ENCODE peak calls at places on chromosomes 11 and 22, in four cellular contexts. One of them, this sample, is unnamed.

GRCh38 chr11:22169833-22170232 is 23.1 kb upstream of the ANO5 start:
- DNase-seq in esophagus squamous epithelium: no peak
- DNase-seq in A549: no peak
- DNase-seq in vagina: no peak
- DNase-seq in this sample: no peak

GRCh38 chr11:125062196-125062930 is 742 bp upstream of the SLC37A2 start:
- DNase-seq in esophagus squamous epithelium: no peak
- DNase-seq in A549: no peak
- DNase-seq in vagina: no peak
- DNase-seq in this sample: no peak

GRCh38 chr11:78768345-78768744 is 193.7 kb upstream of the NARS2 start:
- DNase-seq in A549: no peak
- DNase-seq in vagina: no peak
- DNase-seq in esophagus squamous epithelium: no peak
- DNase-seq in this sample: no peak

GRCh38 chr22:45997077-45997774 is 20.3 kb upstream of the WNT7B start:
- DNase-seq in esophagus squamous epithelium: no peak
- DNase-seq in A549: no peak
- DNase-seq in vagina: no peak
- DNase-seq in this sample: peak; percentile 95

GRCh38 chr22:26656896-26657851 is at the start of gene MIAT:
- DNase-seq in A549: no peak
- DNase-seq in vagina: no peak
- DNase-seq in esophagus squamous epithelium: no peak
- DNase-seq in this sample: no peak

GRCh38 chr11:102564110-102564509 is 33.6 kb upstream of the MMP7 start:
- DNase-seq in A549: peak; percentile 64
- DNase-seq in esophagus squamous epithelium: no peak
- DNase-seq in vagina: no peak
- DNase-seq in this sample: no peak

GRCh38 chr11:72613977-72614376 is 60.2 kb downstream of the PDE2A start:
- DNase-seq in vagina: no peak
- DNase-seq in A549: no peak
- DNase-seq in esophagus squamous epithelium: peak; percentile 18
- DNase-seq in this sample: peak; percentile 47

GRCh38 chr11:27329867-27330632 is 33.0 kb downstream of the CCDC34 start:
- DNase-seq in esophagus squamous epithelium: no peak
- DNase-seq in A549: no peak
- DNase-seq in vagina: no peak
- DNase-seq in this sample: no peak

GRCh38 chr11:128902515-128903066 is 11.4 kb downstream of the KCNJ5 start:
- DNase-seq in esophagus squamous epithelium: no peak
- DNase-seq in vagina: no peak
- DNase-seq in A549: no peak
- DNase-seq in this sample: no peak

GRCh38 chr22:40637181-40638150 is 947 bp upstream of the MRTFA start:
- DNase-seq in vagina: no peak
- DNase-seq in esophagus squamous epithelium: no peak
- DNase-seq in A549: no peak
- DNase-seq in this sample: peak; percentile 53

GRCh38 chr11:78313181-78313788 is 104.3 kb downstream of the GAB2 start:
- DNase-seq in esophagus squamous epithelium: no peak
- DNase-seq in A549: no peak
- DNase-seq in vagina: no peak
- DNase-seq in this sample: no peak

GRCh38 chr11:2325123-2325522 is 23.3 kb downstream of the TSPAN32 start:
- DNase-seq in vagina: no peak
- DNase-seq in A549: no peak
- DNase-seq in esophagus squamous epithelium: no peak
- DNase-seq in this sample: no peak

GRCh38 chr22:28297504-28297903 is 378.4 kb upstream of the PITPNB start:
- DNase-seq in A549: no peak
- DNase-seq in esophagus squamous epithelium: no peak
- DNase-seq in vagina: no peak
- DNase-seq in this sample: no peak

GRCh38 chr11:64858467-64859401 is 14.3 kb upstream of the CDC42BPG start:
- DNase-seq in esophagus squamous epithelium: no peak
- DNase-seq in vagina: no peak
- DNase-seq in A549: no peak
- DNase-seq in this sample: peak; percentile 68

GRCh38 chr22:38423512-38424503 is 31.2 kb downstream of the KCNJ4 start:
- DNase-seq in A549: no peak
- DNase-seq in esophagus squamous epithelium: no peak
- DNase-seq in vagina: no peak
- DNase-seq in this sample: no peak

GRCh38 chr11:114738954-114739353 is 60.6 kb downstream of the NXPE2 start:
- DNase-seq in vagina: no peak
- DNase-seq in esophagus squamous epithelium: no peak
- DNase-seq in A549: peak; percentile 4
- DNase-seq in this sample: peak; percentile 12

GRCh38 chr11:6022954-6023353 is 7.6 kb downstream of the OR56A1 start:
- DNase-seq in A549: peak; percentile 13
- DNase-seq in vagina: no peak
- DNase-seq in esophagus squamous epithelium: no peak
- DNase-seq in this sample: peak; percentile 20

GRCh38 chr11:58600510-58600909 is 21.6 kb downstream of the ZFP91 start:
- DNase-seq in vagina: no peak
- DNase-seq in esophagus squamous epithelium: no peak
- DNase-seq in A549: no peak
- DNase-seq in this sample: no peak

GRCh38 chr11:65719887-65720236 is 736 bp downstream of the RNASEH2C start:
- DNase-seq in esophagus squamous epithelium: no peak
- DNase-seq in A549: no peak
- DNase-seq in vagina: no peak
- DNase-seq in this sample: peak; percentile 47

GRCh38 chr22:43473031-43473430 is 61.2 kb downstream of the MPPED1 start:
- DNase-seq in A549: no peak
- DNase-seq in vagina: no peak
- DNase-seq in esophagus squamous epithelium: no peak
- DNase-seq in this sample: no peak

GRCh38 chr22:49116486-49116885 is 711.2 kb downstream of the BRD1 start:
- DNase-seq in vagina: no peak
- DNase-seq in esophagus squamous epithelium: no peak
- DNase-seq in A549: no peak
- DNase-seq in this sample: no peak

GRCh38 chr11:67999201-67999629 is 4.7 kb downstream of the UNC93B1 start:
- DNase-seq in vagina: no peak
- DNase-seq in A549: no peak
- DNase-seq in esophagus squamous epithelium: no peak
- DNase-seq in this sample: no peak

GRCh38 chr11:85823816-85824215 is 12.9 kb upstream of the SYTL2 start:
- DNase-seq in A549: no peak
- DNase-seq in vagina: no peak
- DNase-seq in esophagus squamous epithelium: no peak
- DNase-seq in this sample: no peak

GRCh38 chr22:11628651-11629511 is 3899.1 kb upstream of the OR11H1 start:
- DNase-seq in vagina: peak; percentile 77
- DNase-seq in A549: no peak
- DNase-seq in esophagus squamous epithelium: no peak
- DNase-seq in this sample: no peak

GRCh38 chr22:39317756-39318506 is 1.5 kb downstream of the RPL3 start:
- DNase-seq in esophagus squamous epithelium: no peak
- DNase-seq in A549: no peak
- DNase-seq in vagina: peak; percentile 82
- DNase-seq in this sample: no peak

GRCh38 chr11:2809854-2810253 is 75.7 kb downstream of the CDKN1C start:
- DNase-seq in esophagus squamous epithelium: no peak
- DNase-seq in vagina: no peak
- DNase-seq in A549: no peak
- DNase-seq in this sample: no peak

GRCh38 chr11:129960216-129961214 is 42.1 kb downstream of the PRDM10 start:
- DNase-seq in A549: peak; percentile 5
- DNase-seq in vagina: no peak
- DNase-seq in esophagus squamous epithelium: no peak
- DNase-seq in this sample: no peak

GRCh38 chr11:62931501-62932278 is 10.5 kb upstream of the CHRM1 start:
- DNase-seq in vagina: no peak
- DNase-seq in esophagus squamous epithelium: no peak
- DNase-seq in A549: no peak
- DNase-seq in this sample: no peak

GRCh38 chr11:63888170-63889086 is 28.5 kb downstream of the RCOR2 start:
- DNase-seq in vagina: no peak
- DNase-seq in A549: no peak
- DNase-seq in esophagus squamous epithelium: no peak
- DNase-seq in this sample: peak; percentile 68

GRCh38 chr11:74330065-74330858 is 18.8 kb upstream of the P4HA3 start:
- DNase-seq in esophagus squamous epithelium: no peak
- DNase-seq in vagina: no peak
- DNase-seq in A549: no peak
- DNase-seq in this sample: no peak

GRCh38 chr11:35158371-35159081 is 19.6 kb downstream of the CD44 start:
- DNase-seq in A549: no peak
- DNase-seq in vagina: no peak
- DNase-seq in esophagus squamous epithelium: no peak
- DNase-seq in this sample: peak; percentile 39
- H3K27ac ChIP-seq in A549: peak overlapping the region; percentile 14
- H3K27ac ChIP-seq in vagina: peak overlapping the region; percentile 84
- H3K27ac ChIP-seq in esophagus squamous epithelium: peak overlapping the region; percentile 89
- H3K27ac ChIP-seq in this sample: peak overlapping the region; percentile 47

DNA sequence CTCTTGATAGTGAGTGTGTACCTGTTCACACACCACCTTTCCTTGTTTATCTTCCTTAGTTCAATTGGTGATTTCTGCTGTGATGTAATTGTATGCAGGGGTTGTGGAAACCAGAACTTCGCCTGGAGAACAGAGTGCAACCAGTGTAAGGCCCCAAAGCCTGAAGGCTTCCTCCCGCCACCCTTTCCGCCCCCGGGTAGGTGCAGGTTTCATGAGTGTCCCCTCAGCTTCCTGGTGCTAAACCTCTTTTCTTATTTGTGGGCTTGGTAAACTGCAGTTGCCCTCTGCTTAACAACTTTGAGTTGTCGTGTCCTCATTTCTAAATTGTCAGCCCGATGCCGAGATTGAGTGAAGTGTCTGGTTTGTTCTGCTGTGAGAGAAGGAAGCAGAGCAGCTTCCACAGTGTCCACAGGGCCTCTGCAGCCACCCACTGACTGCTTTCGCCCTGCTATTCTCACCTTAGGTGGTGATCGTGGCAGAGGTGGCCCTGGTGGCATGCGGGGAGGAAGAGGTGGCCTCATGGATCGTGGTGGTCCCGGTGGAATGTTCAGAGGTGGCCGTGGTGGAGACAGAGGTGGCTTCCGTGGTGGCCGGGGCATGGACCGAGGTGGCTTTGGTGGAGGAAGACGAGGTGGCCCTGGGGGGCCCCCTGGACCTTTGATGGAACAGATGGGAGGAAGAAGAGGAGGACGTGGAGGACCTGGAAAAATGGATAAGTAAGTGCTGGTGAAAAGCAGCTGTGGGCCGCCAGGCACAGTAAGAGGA is 7.1 kb upstream of the GAS2L1 start:
- DNase-seq in A549: no peak
- DNase-seq in vagina: no peak
- DNase-seq in esophagus squamous epithelium: no peak
- DNase-seq in this sample: no peak
- TF ChIP-seq POLR2A in A549: no peak
- TF ChIP-seq POLR2A in vagina: no peak
- TF ChIP-seq POLR2A in esophagus squamous epithelium: no peak
- TF ChIP-seq POLR2A in this sample: no peak

GRCh38 chr11:69014084-69014935 is 1.3 kb upstream of the MRGPRF start:
- DNase-seq in esophagus squamous epithelium: no peak
- DNase-seq in vagina: no peak
- DNase-seq in A549: no peak
- DNase-seq in this sample: peak; percentile 85
- H3K4me3 ChIP-seq in esophagus squamous epithelium: peak overlapping the region; percentile 52
- H3K4me3 ChIP-seq in vagina: peak overlapping the region; percentile 63
- H3K4me3 ChIP-seq in A549: no peak overlapping the region
- H3K4me3 ChIP-seq in this sample: no peak overlapping the region

DNA sequence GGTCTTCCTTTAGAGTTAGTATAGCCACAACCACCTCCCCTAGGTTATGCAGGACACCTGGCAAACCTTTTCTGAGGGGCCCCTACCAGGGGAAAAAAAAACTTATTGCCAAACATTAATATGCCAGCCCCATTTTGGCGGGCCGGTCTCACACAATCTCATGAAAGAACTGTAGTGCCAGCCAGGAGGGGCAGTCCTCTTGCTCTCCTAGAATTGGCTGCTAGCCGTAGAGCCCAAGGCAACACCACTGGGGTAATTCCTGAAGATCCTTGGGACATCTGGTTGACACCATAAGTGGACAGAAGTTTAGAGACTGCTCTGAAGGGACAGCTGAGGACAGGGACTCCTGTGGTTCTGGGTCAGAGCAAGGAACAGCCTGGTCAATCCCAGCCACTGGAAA is 24.2 kb downstream of the NAV2 start:
- DNase-seq in vagina: no peak
- DNase-seq in A549: no peak
- DNase-seq in esophagus squamous epithelium: no peak
- DNase-seq in this sample: no peak
- H3K27ac ChIP-seq in vagina: no peak overlapping the region
- H3K27ac ChIP-seq in A549: no peak overlapping the region
- H3K27ac ChIP-seq in esophagus squamous epithelium: peak overlapping the region; percentile 63
- H3K27ac ChIP-seq in this sample: no peak overlapping the region

GRCh38 chr11:35761887-35762286 is 99.3 kb downstream of the TRIM44 start:
- DNase-seq in vagina: no peak
- DNase-seq in A549: no peak
- DNase-seq in esophagus squamous epithelium: no peak
- DNase-seq in this sample: no peak
- TF ChIP-seq POLR2A in vagina: no peak
- TF ChIP-seq POLR2A in A549: no peak
- TF ChIP-seq POLR2A in esophagus squamous epithelium: no peak
- TF ChIP-seq POLR2A in this sample: no peak

GRCh38 chr11:19951558-19952083 is 208.7 kb downstream of the DBX1 start:
- DNase-seq in esophagus squamous epithelium: no peak
- DNase-seq in vagina: no peak
- DNase-seq in A549: peak; percentile 35
- DNase-seq in this sample: no peak
- H3K4me3 ChIP-seq in esophagus squamous epithelium: no peak overlapping the region
- H3K4me3 ChIP-seq in vagina: no peak overlapping the region
- H3K4me3 ChIP-seq in A549: no peak overlapping the region
- H3K4me3 ChIP-seq in this sample: no peak overlapping the region

DNA sequence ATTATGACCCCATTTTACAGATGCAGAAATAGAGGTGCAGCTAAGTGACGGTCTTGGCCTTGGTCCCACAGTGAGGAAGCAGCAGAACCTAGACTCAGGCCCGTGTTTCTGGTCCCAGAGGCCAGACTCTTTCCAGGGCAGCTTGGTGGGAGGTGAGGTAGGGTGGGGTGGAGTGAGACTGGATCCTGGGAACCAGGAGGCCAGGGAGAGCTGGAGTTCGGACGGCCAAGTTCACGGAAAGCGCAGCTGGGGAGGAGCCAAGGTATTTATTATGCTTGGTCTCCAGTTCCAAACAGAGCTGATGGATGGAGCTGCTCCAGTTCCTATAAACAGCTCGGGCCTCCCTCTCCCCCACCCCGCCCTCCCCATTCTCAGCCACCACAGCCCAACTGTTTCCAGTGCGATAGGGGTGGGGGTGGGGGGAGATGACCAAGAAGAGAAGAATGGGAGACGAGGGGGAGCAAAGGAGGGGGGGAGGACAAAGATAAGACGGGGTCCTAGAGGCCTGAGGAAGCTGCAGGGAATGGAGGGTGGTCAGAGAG is 16.2 kb downstream of the LRRC32 start:
- DNase-seq in A549: no peak
- DNase-seq in esophagus squamous epithelium: no peak
- DNase-seq in vagina: peak; percentile 91
- DNase-seq in this sample: no peak
- H3K27ac ChIP-seq in A549: no peak overlapping the region
- H3K27ac ChIP-seq in esophagus squamous epithelium: peak overlapping the region; percentile 79
- H3K27ac ChIP-seq in vagina: peak overlapping the region; percentile 91
- H3K27ac ChIP-seq in this sample: peak overlapping the region; percentile 74

This sample was measured in heart left ventricle.